ENCODE peak calls at places on chromosomes 12 and 14, in four cellular contexts. J, D, I and C are unnamed samples.

GRCh38 chr14:61737913-61738312 is 24.3 kb upstream of the SNAPC1 start:
- DNase-seq in J (no peak), D (no peak), I (no peak), C (no peak)

GRCh38 chr12:96416033-96416790 is 16.0 kb upstream of the CDK17 start:
- DNase-seq in J (no peak), D (peak; percentile 79), I (peak; percentile 95), C (no peak)

GRCh38 chr12:110582286-110583136 is 607 bp downstream of the PPTC7 start:
- DNase-seq in J (no peak), D (no peak), I (peak; percentile 33), C (no peak)

GRCh38 chr14:102781063-102781462 is 3.8 kb downstream of the TRAF3 start:
- DNase-seq in J (no peak), D (no peak), I (no peak), C (no peak)

GRCh38 chr12:107570721-107571120 is 114.9 kb upstream of the PWP1 start:
- DNase-seq in J (no peak), D (no peak), I (peak; percentile 67), C (no peak)

GRCh38 chr12:99265648-99266047 is 381.9 kb upstream of the GARIN6 start:
- DNase-seq in J (no peak), D (no peak), I (no peak), C (no peak)

GRCh38 chr14:35877276-35877675 is 51.1 kb downstream of the BRMS1L start:
- DNase-seq in J (no peak), D (no peak), I (no peak), C (no peak)

GRCh38 chr12:96636895-96637294 is 147.5 kb downstream of the CFAP54 start:
- DNase-seq in J (no peak), D (no peak), I (no peak), C (no peak)

GRCh38 chr12:6540181-6540877 is 6.0 kb downstream of the GAPDH start:
- DNase-seq in J (peak; percentile 67), D (no peak), I (peak; percentile 93), C (no peak)
- H3K4me3 ChIP-seq in J (peak overlapping the region; percentile 31), D (no peak overlapping the region), I (no peak overlapping the region), C (no peak overlapping the region)

DNA sequence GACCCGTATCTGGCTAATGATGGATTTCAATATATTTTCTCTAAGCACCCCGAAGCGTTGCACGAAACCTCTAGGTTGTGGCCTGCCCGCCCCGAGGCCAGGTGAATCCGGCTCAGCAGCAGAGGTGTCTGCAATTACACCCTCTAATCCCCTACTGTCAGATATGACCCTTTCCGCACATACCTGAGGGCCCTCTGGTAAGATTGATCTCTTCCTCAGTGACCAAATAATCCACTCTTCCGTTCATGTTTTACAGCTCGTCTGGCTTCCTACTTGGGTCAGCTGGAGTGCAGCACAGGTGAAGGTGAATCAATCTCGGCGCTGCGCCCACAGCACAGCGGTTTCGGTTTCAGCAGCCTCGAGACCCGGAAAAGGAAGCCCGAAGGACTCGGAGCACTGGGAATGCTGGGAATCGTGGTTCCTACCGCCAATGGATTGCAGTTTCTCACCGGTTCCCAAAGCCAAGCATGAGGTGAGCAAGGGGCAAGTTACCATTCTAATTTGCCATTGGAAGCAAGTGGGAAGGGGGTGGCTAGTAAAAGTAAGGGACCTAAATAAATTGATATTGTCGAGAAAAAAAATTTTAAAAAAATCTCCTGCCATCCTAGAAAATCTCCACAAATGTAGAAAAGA is at the start of gene SYNJ2BP:
- DNase-seq in J (peak; percentile 69), D (peak; percentile 26), I (peak; percentile 70), C (peak; percentile 74)
- H3K4me3 ChIP-seq in J (peak within 1 kb of the TSS; percentile 91), D (peak within 1 kb of the TSS; percentile 74), I (peak within 1 kb of the TSS; percentile 89), C (peak within 1 kb of the TSS; percentile 72)

DNA sequence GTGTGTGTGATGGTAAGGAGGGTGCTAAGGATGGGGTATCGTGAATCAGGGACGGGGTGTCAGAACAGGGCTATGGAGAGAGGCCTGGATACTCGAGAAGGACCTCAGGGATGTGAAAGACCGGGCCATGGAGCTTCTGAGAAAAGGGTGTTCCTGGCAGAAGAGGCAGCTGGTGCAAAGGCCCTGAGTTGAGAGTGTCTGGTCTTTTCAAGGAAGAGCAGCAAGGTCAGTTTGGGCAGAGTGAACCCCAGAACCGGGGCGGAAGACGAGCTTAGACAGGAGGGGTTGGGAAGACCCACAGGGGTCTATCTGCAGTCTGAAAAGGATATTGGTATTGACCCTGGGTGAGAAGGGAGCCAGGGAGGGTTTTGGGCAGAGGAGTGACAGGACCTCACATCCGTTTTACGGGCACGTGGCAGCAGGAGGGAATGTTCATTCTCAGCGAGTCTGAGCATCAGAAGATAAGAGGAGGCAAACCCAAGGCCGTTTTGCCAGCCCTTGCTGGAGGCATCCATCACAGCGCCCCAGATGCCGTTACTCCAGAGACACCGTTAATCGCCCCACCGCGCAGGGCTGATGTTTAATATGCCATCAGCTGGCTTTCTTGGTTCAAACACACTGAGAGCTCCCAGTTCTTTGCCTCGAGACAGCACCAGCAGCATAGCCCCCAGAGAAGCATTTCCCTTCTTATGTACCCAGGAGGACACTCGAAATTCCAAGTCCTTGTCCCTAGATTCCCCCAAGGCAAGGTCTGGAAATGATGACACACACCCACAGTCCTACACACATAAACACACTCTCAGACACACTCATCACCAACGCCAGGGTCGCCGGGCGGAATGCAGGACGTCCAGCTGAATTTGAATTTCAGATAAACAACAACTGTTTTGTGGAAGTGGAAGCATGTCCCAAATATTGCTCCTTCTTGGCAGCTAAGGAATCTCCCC is 41.4 kb upstream of the EML1 start:
- DNase-seq in J (no peak), D (no peak), I (peak; percentile 69), C (no peak)
- H3K4me3 ChIP-seq in J (no peak overlapping the region), D (no peak overlapping the region), I (no peak overlapping the region), C (no peak overlapping the region)

GRCh38 chr12:53217049-53217929 is 10.2 kb upstream of the ITGB7 start:
- DNase-seq in J (no peak), D (no peak), I (no peak), C (no peak)
- H3K4me3 ChIP-seq in J (no peak overlapping the region), D (no peak overlapping the region), I (peak overlapping the region; percentile 53), C (peak overlapping the region; percentile 4)

GRCh38 chr12:118187746-118188390 is 51.9 kb downstream of the PEBP1 start:
- DNase-seq in J (no peak), D (no peak), I (no peak), C (no peak)

GRCh38 chr12:118190266-118190665 is 54.3 kb downstream of the PEBP1 start:
- DNase-seq in J (no peak), D (no peak), I (peak; percentile 30), C (no peak)

GRCh38 chr12:118193477-118193876 is 57.6 kb downstream of the PEBP1 start:
- DNase-seq in J (no peak), D (no peak), I (no peak), C (no peak)

GRCh38 chr12:118188690-118189371 is 52.9 kb downstream of the PEBP1 start:
- DNase-seq in J (no peak), D (no peak), I (peak; percentile 60), C (no peak)

GRCh38 chr12:118189761-118190181 is 53.8 kb downstream of the PEBP1 start:
- DNase-seq in J (no peak), D (no peak), I (peak; percentile 82), C (peak; percentile 27)
- H3K4me3 ChIP-seq in J (no peak overlapping the region), D (peak overlapping the region; percentile 47), I (peak overlapping the region; percentile 56), C (no peak overlapping the region)

GRCh38 chr14:94388896-94389469 is 581 bp upstream of the SERPINA1 start:
- DNase-seq in J (no peak), D (no peak), I (no peak), C (no peak)
- H3K4me3 ChIP-seq in J (no peak overlapping the region), D (peak overlapping the region; percentile 54), I (no peak overlapping the region), C (no peak overlapping the region)

DNA sequence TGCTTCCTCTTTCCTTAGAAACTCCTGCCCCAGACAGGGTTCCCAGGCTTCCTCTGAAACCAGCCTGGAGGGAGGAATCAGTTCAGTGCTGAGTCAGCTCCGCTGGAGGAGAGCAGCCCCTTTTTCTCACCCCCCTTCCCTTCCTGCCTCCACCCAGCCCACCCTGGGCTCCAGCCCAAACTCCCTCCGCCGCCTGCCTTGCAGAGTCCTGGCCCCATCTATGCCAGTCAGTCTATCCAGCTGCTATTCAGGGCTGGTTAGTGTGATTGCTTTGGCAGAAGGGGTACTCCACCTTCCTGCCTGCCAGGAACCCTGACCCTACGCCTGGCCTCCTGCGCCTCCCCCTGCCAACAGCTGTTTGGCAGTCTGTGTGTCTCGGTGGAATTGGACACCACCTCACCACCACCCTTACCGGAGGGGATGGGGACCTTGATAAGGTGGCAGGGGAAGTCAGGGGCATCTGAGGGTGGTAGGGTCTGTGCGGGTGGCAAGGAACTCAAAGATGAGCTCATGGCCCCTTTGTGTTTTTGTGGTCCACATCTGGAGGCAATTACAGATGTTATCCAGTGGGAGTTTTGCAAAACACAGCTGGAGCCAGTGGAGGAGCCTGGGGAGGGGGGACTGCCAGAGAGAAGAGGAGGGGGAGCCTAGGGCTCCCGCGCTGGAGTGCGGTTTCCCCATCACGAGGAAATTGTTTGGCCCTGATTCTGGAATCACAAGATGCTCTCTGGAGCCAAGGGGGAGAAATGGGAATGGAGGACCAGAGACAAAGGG is 12.2 kb downstream of the MMP14 start:
- DNase-seq in J (no peak), D (no peak), I (peak; percentile 92), C (no peak)
- H3K4me3 ChIP-seq in J (no peak overlapping the region), D (no peak overlapping the region), I (no peak overlapping the region), C (no peak overlapping the region)

GRCh38 chr12:59699408-59700144 is 103.7 kb downstream of the SLC16A7 start:
- DNase-seq in J (no peak), D (no peak), I (peak; percentile 86), C (no peak)
- H3K4me3 ChIP-seq in J (no peak overlapping the region), D (no peak overlapping the region), I (no peak overlapping the region), C (no peak overlapping the region)

GRCh38 chr12:1692895-1693294 is 2.0 kb downstream of the ADIPOR2 start:
- DNase-seq in J (no peak), D (no peak), I (no peak), C (no peak)
- H3K4me3 ChIP-seq in J (no peak overlapping the region), D (no peak overlapping the region), I (no peak overlapping the region), C (no peak overlapping the region)